ENCODE peak calls at places on chromosomes 13 and 19, in eight cellular contexts. M is kidney glomerular epithelial cell; N is omental fat pad; V is astrocyte of the spinal cord; D is WERI-Rb-1; G is glutamatergic neuron; P is posterior vena cava; Y is activated T-cell treated with anti-CD3 and anti-CD28 coated beads, Interleukin-2, amount 50 U/mL, for 4 hours. T is an unnamed sample.

GRCh38 chr13:23898101-23898500 is 799 bp upstream of the C1QTNF9B start:
- DNase-seq in M (no peak), N (no peak), V (no peak), D (no peak), G (no peak), P (no peak), Y (no peak), T (no peak)

GRCh38 chr19:10815969-10816635 is 19.9 kb downstream of the TMED1 start:
- DNase-seq in M (no peak), N (no peak), V (no peak), D (no peak), G (no peak), P (no peak), Y (no peak), T (no peak)

GRCh38 chr19:46107371-46107770 is 17.1 kb downstream of the IGFL3 start:
- DNase-seq in M (peak), N (no peak), V (peak), D (no peak), G (no peak), P (no peak), Y (no peak), T (no peak)

GRCh38 chr19:14149509-14149994 is 13.2 kb upstream of the ASF1B start:
- DNase-seq in M (no peak), N (no peak), V (peak), D (no peak), G (no peak), P (peak), Y (peak), T (peak)

GRCh38 chr13:98206946-98207345 is 29.9 kb upstream of the RNF113B start:
- DNase-seq in M (peak), N (no peak), V (peak), D (no peak), G (no peak), P (no peak), Y (no peak), T (no peak)

GRCh38 chr13:23467048-23467931 is 33.8 kb upstream of the SACS start:
- DNase-seq in M (no peak), N (no peak), V (no peak), D (no peak), G (peak), P (no peak), Y (no peak), T (no peak)

GRCh38 chr19:48715276-48715675 is 4.2 kb downstream of the MAMSTR start:
- DNase-seq in M (no peak), N (no peak), V (no peak), D (no peak), G (no peak), P (no peak), Y (no peak), T (no peak)

GRCh38 chr13:90502143-90502542 is 845.3 kb upstream of the MIR17HG start:
- DNase-seq in M (no peak), N (no peak), V (no peak), D (no peak), G (no peak), P (no peak), Y (no peak), T (no peak)

GRCh38 chr19:48608798-48609263 is 2.3 kb downstream of the SPACA4 start:
- DNase-seq in M (no peak), N (no peak), V (peak), D (peak), G (peak), P (peak), Y (peak), T (peak)

GRCh38 chr19:13850910-13851753 is 25.8 kb upstream of the NANOS3 start:
- DNase-seq in M (peak), N (peak), V (peak), D (no peak), G (no peak), P (peak), Y (peak), T (no peak)

GRCh38 chr19:15367439-15367838 is 12.1 kb downstream of the AKAP8 start:
- DNase-seq in M (no peak), N (no peak), V (no peak), D (no peak), G (no peak), P (no peak), Y (no peak), T (no peak)

GRCh38 chr13:49627831-49628652 is at the start of gene ARL11:
- DNase-seq in M (no peak), N (no peak), V (no peak), D (no peak), G (peak), P (peak), Y (peak), T (peak)

GRCh38 chr13:110305949-110306339 is 1.0 kb downstream of the COL4A1 start:
- DNase-seq in M (no peak), N (no peak), V (no peak), D (peak), G (no peak), P (peak), Y (no peak), T (no peak)

T was measured in naive thymus-derived CD4-positive, alpha-beta T cell.